ENCODE peak calls at places on chromosomes 2 and 18, in eight cellular contexts. U is left lung; N is transverse colon; X is CD4-positive, alpha-beta T cell; B is brain microvascular endothelial cell; H is choroid plexus epithelial cell; C is astrocyte; L is hepatocyte. T is an unnamed sample.

GRCh38 chr2:5673861-5674240 is 18.3 kb upstream of the SOX11 start:
- DNase-seq in H (peak), N (no peak), B (peak), C (peak), L (peak), X (no peak), U (no peak), T (no peak)

GRCh38 chr2:116499389-116499788 is 1315.1 kb upstream of the DDX18 start:
- DNase-seq in U (no peak), C (no peak), N (no peak), B (no peak), X (no peak), H (no peak), L (no peak), T (no peak)

GRCh38 chr2:239858179-239858578 is 167.0 kb downstream of the NDUFA10 start:
- DNase-seq in L (no peak), N (no peak), H (no peak), C (no peak), U (no peak), B (no peak), X (no peak), T (no peak)

GRCh38 chr2:239779592-239779983 is 245.6 kb downstream of the NDUFA10 start:
- DNase-seq in H (no peak), B (no peak), N (no peak), U (no peak), X (no peak), L (no peak), C (no peak), T (no peak)

GRCh38 chr2:17059452-17059851 is 393.8 kb upstream of the CYRIA start:
- DNase-seq in H (no peak), B (no peak), N (no peak), X (no peak), U (no peak), L (no peak), C (peak), T (no peak)

GRCh38 chr2:192126426-192126825 is 68.3 kb downstream of the TMEFF2 start:
- DNase-seq in N (no peak), X (no peak), H (no peak), L (no peak), U (no peak), C (no peak), B (no peak), T (no peak)

GRCh38 chr2:191869178-191869577 is 22.3 kb upstream of the CAVIN2 start:
- DNase-seq in C (no peak), N (peak), B (peak), H (peak), X (no peak), U (no peak), L (peak), T (no peak)

GRCh38 chr2:73907840-73908452 is 15.1 kb downstream of the ACTG2 start:
- DNase-seq in C (peak), H (peak), U (no peak), N (peak), B (peak), L (peak), X (peak), T (peak)

GRCh38 chr18:22045221-22045918 is 124.0 kb upstream of the GATA6 start:
- DNase-seq in X (no peak), L (peak), H (no peak), N (peak), C (no peak), U (no peak), B (no peak), T (no peak)

GRCh38 chr18:8448091-8448490 is 161.1 kb upstream of the RAB12 start:
- DNase-seq in H (no peak), C (no peak), B (no peak), L (no peak), N (no peak), X (no peak), U (no peak), T (no peak)

GRCh38 chr2:181130686-181131085 is 150.3 kb downstream of the UBE2E3 start:
- DNase-seq in H (peak), L (no peak), X (no peak), U (no peak), B (no peak), C (no peak), N (no peak), T (no peak)

GRCh38 chr18:68564348-68564747 is 150.6 kb downstream of the TMX3 start:
- DNase-seq in X (no peak), N (no peak), U (no peak), C (no peak), H (no peak), B (no peak), L (no peak), T (no peak)

GRCh38 chr2:2101924-2102323 is 229.2 kb downstream of the MYT1L start:
- DNase-seq in N (no peak), X (no peak), B (peak), L (no peak), U (no peak), C (no peak), H (peak), T (no peak)

GRCh38 chr2:141820893-141821292 is 309.9 kb downstream of the LRP1B start:
- DNase-seq in L (no peak), B (no peak), X (no peak), C (no peak), H (no peak), N (no peak), U (no peak), T (no peak)

GRCh38 chr2:35228584-35228983 is 1127.0 kb upstream of the CRIM1 start:
- DNase-seq in N (no peak), U (no peak), H (no peak), X (no peak), B (no peak), C (no peak), L (no peak), T (no peak)

GRCh38 chr2:142142595-142142994 is 11.8 kb upstream of the LRP1B start:
- DNase-seq in H (peak), X (no peak), L (no peak), U (no peak), B (peak), N (no peak), C (no peak), T (no peak)

GRCh38 chr2:172153161-172153560 is 50.5 kb upstream of the DLX2 start:
- DNase-seq in B (no peak), X (no peak), N (no peak), L (no peak), U (no peak), C (no peak), H (no peak), T (no peak)

GRCh38 chr2:30686000-30686399 is 121.2 kb downstream of the CAPN13 start:
- DNase-seq in C (no peak), X (no peak), H (no peak), U (no peak), N (no peak), B (no peak), L (peak), T (no peak)

GRCh38 chr2:86520153-86520552 is 43.1 kb downstream of the CHMP3 start:
- DNase-seq in X (no peak), C (no peak), U (no peak), N (no peak), L (no peak), H (no peak), B (no peak), T (no peak)
- TF ChIP-seq CTCF in X (no peak), C (no peak), U (no peak), N (no peak), L (no peak), H (peak), B (peak), T (no peak)

GRCh38 chr2:80852079-80852807 is 547.7 kb upstream of the LRRTM1 start:
- DNase-seq in L (no peak), H (no peak), N (no peak), C (no peak), U (no peak), X (no peak), B (no peak), T (no peak)
- TF ChIP-seq CTCF in L (no peak), H (no peak), N (no peak), C (no peak), U (no peak), X (no peak), B (no peak), T (no peak)

GRCh38 chr2:166230024-166230723 is 102.4 kb upstream of the SCN1A start:
- DNase-seq in L (peak), B (peak), U (no peak), C (peak), X (no peak), H (peak), N (no peak), T (no peak)

GRCh38 chr2:166223298-166223697 is 95.5 kb upstream of the SCN1A start:
- DNase-seq in H (no peak), N (no peak), B (no peak), U (no peak), L (no peak), X (no peak), C (no peak), T (no peak)

GRCh38 chr2:166229678-166230023 is 101.8 kb upstream of the SCN1A start:
- DNase-seq in U (no peak), N (no peak), X (no peak), C (no peak), L (peak), H (no peak), B (no peak), T (no peak)

DNA sequence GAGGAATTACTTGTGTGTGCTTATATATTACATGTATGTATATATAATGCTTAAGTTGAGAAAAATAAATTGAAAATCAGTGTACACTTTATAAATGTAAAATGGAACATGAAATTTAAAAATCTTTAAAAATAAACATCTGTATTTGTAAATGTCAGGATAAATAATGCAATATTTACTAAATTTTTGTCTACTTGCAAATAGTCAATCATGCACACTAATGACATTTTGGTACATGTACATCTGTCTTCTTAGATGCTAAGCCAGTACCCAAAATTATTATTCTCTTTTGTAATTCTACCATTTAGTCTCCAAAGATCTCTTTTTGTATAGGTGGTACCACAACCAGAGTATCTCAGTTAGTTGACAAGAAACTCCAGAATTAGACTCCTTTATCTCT is 96.4 kb upstream of the SCN1A start:
- DNase-seq in B (no peak), X (no peak), H (no peak), C (no peak), U (no peak), N (no peak), L (no peak), T (no peak)
- TF ChIP-seq CTCF in B (no peak), X (no peak), H (no peak), C (no peak), U (no peak), N (no peak), L (no peak), T (no peak)

GRCh38 chr18:26840965-26841364 is 24.5 kb downstream of the AQP4 start:
- DNase-seq in L (no peak), H (no peak), X (no peak), N (no peak), U (no peak), C (no peak), B (no peak), T (no peak)
- TF ChIP-seq CTCF in L (no peak), H (no peak), X (no peak), N (no peak), U (no peak), C (no peak), B (no peak), T (no peak)

GRCh38 chr18:48948112-48949050 is 2.4 kb downstream of the SMAD7 start:
- DNase-seq in H (peak), B (peak), N (peak), X (peak), U (no peak), C (peak), L (peak), T (peak)
- TF ChIP-seq CTCF in H (peak), B (no peak), N (no peak), X (no peak), U (no peak), C (no peak), L (no peak), T (peak)

DNA sequence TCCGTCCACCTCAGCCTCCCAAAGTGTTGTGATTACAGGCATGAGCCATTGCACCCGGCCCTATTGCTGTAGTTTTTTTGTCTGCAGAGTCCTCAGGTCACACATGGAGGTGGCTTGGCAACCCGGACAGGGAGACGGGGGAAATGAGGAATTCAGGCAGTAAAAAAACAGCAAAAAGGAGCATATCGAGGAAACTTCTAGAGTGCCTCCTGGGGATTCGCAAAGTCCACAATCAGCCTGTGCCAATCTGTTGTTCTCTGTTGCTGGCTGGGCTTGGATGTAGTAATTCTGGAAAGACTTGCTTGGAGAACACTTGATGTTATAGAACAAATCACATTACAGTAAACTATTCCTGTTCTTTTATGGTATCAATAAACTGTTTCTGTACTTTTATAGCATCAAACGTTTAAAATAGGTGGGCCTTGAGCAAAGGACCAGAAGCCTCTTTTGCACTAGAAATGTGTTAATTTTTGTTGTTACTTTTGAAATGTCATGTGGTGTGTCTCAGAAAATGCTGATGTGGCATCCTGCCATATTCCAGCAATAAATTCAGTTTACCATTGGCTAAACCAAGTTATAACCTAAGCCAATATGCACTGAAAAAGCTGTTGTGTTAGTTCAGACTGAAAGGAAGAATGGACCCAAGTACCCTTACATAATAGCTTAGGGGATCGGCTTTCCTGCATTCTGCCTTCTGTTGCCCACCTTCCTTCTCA is 14.4 kb downstream of the ELAC1 start:
- DNase-seq in L (no peak), X (no peak), H (no peak), U (no peak), B (no peak), C (no peak), N (peak), T (no peak)
- TF ChIP-seq CTCF in L (no peak), X (no peak), H (no peak), U (no peak), B (no peak), C (no peak), N (no peak), T (no peak)

DNA sequence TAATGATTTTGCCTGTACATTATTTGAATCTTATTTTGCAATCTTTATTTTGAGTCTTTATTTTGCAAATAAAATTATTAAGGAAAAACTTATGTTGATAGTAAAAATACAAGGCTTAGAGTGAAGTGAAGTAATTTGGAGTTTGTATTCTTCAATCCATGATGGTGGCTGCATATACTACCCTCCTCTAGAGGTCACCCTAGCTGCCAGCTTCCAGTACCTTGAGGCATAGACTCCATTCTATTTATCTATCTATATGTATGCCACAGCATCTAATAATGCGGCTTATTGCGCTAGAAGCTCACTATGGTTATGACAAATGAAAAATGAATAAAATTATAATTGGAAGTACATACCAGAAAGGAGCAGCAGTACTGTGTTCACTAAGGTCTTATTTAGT is 20.3 kb upstream of the HNMT start:
- DNase-seq in B (no peak), X (no peak), N (no peak), H (no peak), L (no peak), U (no peak), C (no peak), T (no peak)
- TF ChIP-seq CTCF in B (peak), X (no peak), N (no peak), H (peak), L (no peak), U (no peak), C (no peak), T (no peak)

DNA sequence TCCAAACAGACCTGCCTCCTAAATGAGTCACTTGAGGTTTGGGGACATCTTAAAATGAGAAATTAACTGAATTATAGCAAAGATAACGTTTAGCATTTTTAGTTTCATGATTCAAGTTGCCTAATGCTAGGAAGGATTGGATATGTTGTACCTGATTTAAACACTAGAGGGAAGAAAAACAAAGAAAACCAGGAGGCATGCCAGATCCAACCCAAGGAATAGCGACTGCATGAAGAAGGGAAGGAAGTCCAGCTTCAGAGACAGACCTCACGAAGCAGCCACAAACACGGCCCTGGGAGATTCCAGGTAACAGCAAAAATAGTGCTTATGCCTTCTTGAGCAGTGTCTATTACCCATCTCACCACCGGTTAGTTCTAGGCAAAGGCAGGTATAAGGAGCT is 499.9 kb upstream of the SPHKAP start:
- DNase-seq in C (peak), N (no peak), U (no peak), L (peak), H (peak), B (peak), X (no peak), T (no peak)
- TF ChIP-seq CTCF in C (peak), N (peak), U (peak), L (peak), H (peak), B (peak), X (no peak), T (no peak)

DNA sequence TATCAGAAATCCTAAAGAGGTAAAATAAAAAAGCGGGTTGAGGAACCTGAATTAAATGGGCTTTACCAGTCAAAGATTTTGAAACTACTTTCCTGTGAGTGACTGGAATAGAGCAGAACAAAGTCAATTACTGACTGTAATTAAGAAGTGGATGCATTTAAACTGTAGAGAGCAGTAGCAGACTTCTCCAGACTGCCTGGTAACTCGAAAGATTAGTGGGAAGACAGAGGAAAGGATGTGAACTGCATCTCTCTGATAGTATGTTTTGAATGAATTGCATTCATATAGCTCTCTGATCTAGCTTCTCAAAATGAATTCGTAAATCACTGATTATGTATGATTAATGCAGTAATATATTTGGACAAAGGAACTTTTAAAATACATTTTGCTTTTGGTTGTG is 303.9 kb downstream of the ARHGAP15 start:
- DNase-seq in X (no peak), N (no peak), B (no peak), H (peak), C (no peak), U (no peak), L (no peak), T (no peak)
- TF ChIP-seq CTCF in X (no peak), N (no peak), B (no peak), H (no peak), C (no peak), U (no peak), L (peak), T (no peak)

DNA sequence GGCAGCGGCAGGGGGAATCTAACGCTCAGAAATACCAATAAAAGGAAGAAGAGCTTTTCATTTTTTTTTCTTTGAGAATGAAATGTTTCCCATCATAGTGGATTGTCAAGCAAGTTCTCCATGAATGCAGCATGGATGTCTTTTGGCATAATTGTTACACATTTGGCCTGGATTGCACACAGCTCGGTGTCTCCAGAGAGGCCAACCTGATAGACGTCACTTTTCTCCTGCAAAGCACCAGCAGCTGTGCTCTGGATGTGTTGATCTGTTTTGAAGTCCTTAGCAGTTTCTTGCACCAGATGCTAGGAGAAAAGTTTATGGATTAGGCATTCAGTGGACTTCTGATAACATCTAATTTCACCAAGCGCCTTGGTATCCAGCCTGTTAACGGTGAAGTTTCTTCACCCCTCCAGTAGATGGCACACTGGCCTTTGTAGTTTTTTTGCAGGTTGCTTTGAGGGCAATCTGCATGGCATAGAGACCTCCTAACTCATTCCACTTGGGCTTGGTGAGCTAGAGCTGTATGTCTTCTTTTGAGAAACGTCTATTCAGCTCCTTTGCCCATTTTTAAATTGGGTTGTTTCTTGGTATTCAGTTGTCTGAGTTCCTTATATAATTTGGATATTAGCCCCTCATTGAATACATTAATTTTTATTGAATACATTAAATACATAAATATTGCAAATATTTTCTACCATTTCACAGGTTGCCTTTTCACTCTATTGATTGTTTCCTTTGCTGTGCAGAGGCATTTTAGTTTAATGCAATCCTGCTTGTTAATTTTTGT is 59.7 kb downstream of the PTH2R start:
- DNase-seq in L (peak), B (peak), N (no peak), U (no peak), X (no peak), C (no peak), H (peak), T (peak)
- TF ChIP-seq CTCF in L (peak), B (peak), N (peak), U (peak), X (no peak), C (peak), H (peak), T (peak)

T was measured in GM13976.